ENCODE peak calls at places on chromosomes 3 and 15, in eight cellular contexts. Z is activated T-helper 1 cell treated with anti-CD3 and anti-CD28 coated beads, Interleukin-12 subunit alpha, Interleukin-12 subunit beta, Interleukin-2, Interleukin-4 antibody, amounts not matched to agents 30 ng/mL and 10 ng/mL and 1 ng/mL, durations not matched to agents 14 hours and 24 hours and 36 hours; N is neuronal stem cell; X is GM19239; P is cerebellar cortex; C is Peyer's patch; H is GM04503; M is NCI-H1105. K is an unnamed sample.

GRCh38 chr3:181723568-181724431 is 12.1 kb downstream of the SOX2 start:
- DNase-seq in Z (no peak), N (no peak), X (no peak), P (no peak), C (no peak), H (no peak), M (no peak), K (no peak)

GRCh38 chr15:35665855-35666536 is 120.0 kb upstream of the DPH6 start:
- DNase-seq in Z (no peak), N (no peak), X (no peak), P (no peak), C (no peak), H (no peak), M (no peak), K (no peak)

GRCh38 chr3:188284455-188285212 is 130.7 kb downstream of the LPP start:
- DNase-seq in Z (peak; percentile 26), N (no peak), X (no peak), P (no peak), C (peak; percentile 22), H (no peak), M (no peak), K (no peak)

GRCh38 chr15:26028086-26028740 is 165.1 kb upstream of the ATP10A start:
- DNase-seq in Z (no peak), N (no peak), X (no peak), P (no peak), C (no peak), H (peak; percentile 20), M (no peak), K (peak; percentile 0)

GRCh38 chr15:66424963-66425612 is 38.4 kb downstream of the MAP2K1 start:
- DNase-seq in Z (no peak), N (no peak), X (no peak), P (no peak), C (no peak), H (no peak), M (no peak), K (no peak)

GRCh38 chr3:31550452-31551251 is 17.9 kb downstream of the STT3B start:
- DNase-seq in Z (no peak), N (no peak), X (no peak), P (peak; percentile 62), C (peak; percentile 48), H (no peak), M (no peak), K (peak; percentile 49)

GRCh38 chr15:100096700-100097099 is 245.1 kb downstream of the ADAMTS17 start:
- DNase-seq in Z (no peak), N (no peak), X (no peak), P (no peak), C (no peak), H (no peak), M (no peak), K (no peak)

GRCh38 chr3:356947-357346 is 160.4 kb downstream of the CHL1 start:
- DNase-seq in Z (no peak), N (no peak), X (no peak), P (no peak), C (no peak), H (no peak), M (peak; percentile 50), K (no peak)

GRCh38 chr3:182309120-182309519 is 484.2 kb upstream of the ATP11B start:
- DNase-seq in Z (no peak), N (no peak), X (no peak), P (no peak), C (no peak), H (no peak), M (no peak), K (no peak)

GRCh38 chr3:195790891-195791290 is 20.8 kb downstream of the MUC4 start:
- DNase-seq in Z (no peak), N (no peak), X (no peak), P (no peak), C (no peak), H (no peak), M (no peak), K (no peak)

GRCh38 chr3:123831420-123831819 is 52.7 kb downstream of the MYLK start:
- DNase-seq in Z (no peak), N (no peak), X (no peak), P (no peak), C (no peak), H (no peak), M (no peak), K (no peak)

GRCh38 chr3:36969540-36970432 is 23.1 kb downstream of the EPM2AIP1 start:
- DNase-seq in Z (no peak), N (peak; percentile 79), X (peak; percentile 48), P (no peak), C (peak; percentile 62), H (no peak), M (peak; percentile 87), K (peak; percentile 55)

GRCh38 chr15:76994001-76994400 is 925 bp upstream of the PSTPIP1 start:
- DNase-seq in Z (no peak), N (no peak), X (no peak), P (no peak), C (peak; percentile 58), H (no peak), M (no peak), K (no peak)

GRCh38 chr3:18044191-18044590 is 301.8 kb upstream of the TBC1D5 start:
- DNase-seq in Z (no peak), N (no peak), X (no peak), P (no peak), C (no peak), H (no peak), M (no peak), K (no peak)

GRCh38 chr15:55791576-55792400 is 48.8 kb upstream of the PRTG start:
- DNase-seq in Z (no peak), N (no peak), X (no peak), P (no peak), C (no peak), H (peak; percentile 67), M (no peak), K (peak; percentile 80)

GRCh38 chr3:16917980-16918682 is 33.4 kb downstream of the PLCL2 start:
- DNase-seq in Z (no peak), N (no peak), X (no peak), P (no peak), C (no peak), H (no peak), M (no peak), K (no peak)

GRCh38 chr3:66598168-66598567 is 97.3 kb upstream of the LRIG1 start:
- DNase-seq in Z (no peak), N (no peak), X (no peak), P (peak; percentile 91), C (no peak), H (no peak), M (no peak), K (no peak)

GRCh38 chr3:150180349-150180748 is 209.7 kb upstream of the PFN2 start:
- DNase-seq in Z (no peak), N (no peak), X (no peak), P (no peak), C (no peak), H (peak; percentile 47), M (no peak), K (peak; percentile 77)

GRCh38 chr15:25536801-25537310 is 98.0 kb upstream of the UBE3A start:
- DNase-seq in Z (no peak), N (no peak), X (no peak), P (no peak), C (no peak), H (no peak), M (no peak), K (no peak)

GRCh38 chr3:192830279-192831110 is 87.2 kb downstream of the MB21D2 start:
- DNase-seq in Z (no peak), N (no peak), X (no peak), P (no peak), C (no peak), H (no peak), M (no peak), K (no peak)

GRCh38 chr3:132380979-132381944 is 36.0 kb upstream of the DNAJC13 start:
- DNase-seq in Z (no peak), N (no peak), X (no peak), P (no peak), C (no peak), H (peak; percentile 6), M (no peak), K (no peak)

GRCh38 chr3:174640932-174641331 is 218.2 kb upstream of the NAALADL2 start:
- DNase-seq in Z (no peak), N (no peak), X (no peak), P (no peak), C (no peak), H (no peak), M (no peak), K (no peak)

GRCh38 chr3:126022741-126023359 is 53.9 kb downstream of the ROPN1B start:
- DNase-seq in Z (no peak), N (no peak), X (no peak), P (peak; percentile 32), C (no peak), H (no peak), M (no peak), K (no peak)

GRCh38 chr15:70974004-70974832 is 81.6 kb downstream of the LRRC49 start:
- DNase-seq in Z (no peak), N (no peak), X (no peak), P (peak; percentile 42), C (no peak), H (no peak), M (no peak), K (peak; percentile 82)

GRCh38 chr15:68209735-68210408 is 4.7 kb upstream of the CALML4 start:
- DNase-seq in Z (peak; percentile 23), N (no peak), X (peak; percentile 57), P (no peak), C (peak; percentile 46), H (no peak), M (no peak), K (no peak)

GRCh38 chr3:65401359-65401810 is 637.3 kb downstream of the MAGI1 start:
- DNase-seq in Z (no peak), N (no peak), X (no peak), P (peak; percentile 11), C (no peak), H (no peak), M (no peak), K (no peak)

GRCh38 chr3:183265713-183266417 is 12.8 kb downstream of the B3GNT5 start:
- DNase-seq in Z (peak; percentile 7), N (no peak), X (no peak), P (no peak), C (peak; percentile 88), H (no peak), M (peak; percentile 63), K (peak; percentile 85)

GRCh38 chr3:81592101-81592500 is 169.3 kb downstream of the GBE1 start:
- DNase-seq in Z (no peak), N (no peak), X (no peak), P (no peak), C (no peak), H (no peak), M (no peak), K (peak; percentile 24)

GRCh38 chr15:29616512-29616911 is 205.8 kb downstream of the TJP1 start:
- DNase-seq in Z (no peak), N (no peak), X (no peak), P (no peak), C (no peak), H (no peak), M (no peak), K (no peak)

GRCh38 chr15:78620021-78620838 is 566 bp downstream of the CHRNA3 start:
- DNase-seq in Z (no peak), N (peak; percentile 48), X (no peak), P (peak; percentile 39), C (no peak), H (no peak), M (no peak), K (no peak)

GRCh38 chr3:50658416-50658815 is 16.3 kb upstream of the DOCK3 start:
- DNase-seq in Z (no peak), N (no peak), X (no peak), P (no peak), C (peak; percentile 11), H (peak; percentile 16), M (no peak), K (no peak)

GRCh38 chr15:70374096-70374495 is 276.4 kb upstream of the TLE3 start:
- DNase-seq in Z (no peak), N (no peak), X (no peak), P (no peak), C (no peak), H (no peak), M (no peak), K (no peak)

GRCh38 chr3:81154611-81155143 is 606.8 kb downstream of the GBE1 start:
- DNase-seq in Z (no peak), N (no peak), X (no peak), P (no peak), C (no peak), H (no peak), M (no peak), K (no peak)

GRCh38 chr3:183542355-183542754 is 13.2 kb downstream of the KLHL6 start:
- DNase-seq in Z (no peak), N (no peak), X (no peak), P (no peak), C (no peak), H (no peak), M (no peak), K (no peak)